ENCODE peak calls at places on chromosomes 11 and 22, in five cellular contexts. I, K, O, F and R are unnamed samples.

GRCh38 chr11:34529643-34530042 is 16.0 kb upstream of the ELF5 start:
- DNase-seq in I (no peak), K (no peak), O (no peak), F (no peak), R (no peak)

GRCh38 chr22:18077639-18078328 is at the start of gene PEX26:
- DNase-seq in I (peak), K (peak), O (peak), F (peak), R (peak)

GRCh38 chr11:639324-639977 is 2.4 kb downstream of the DRD4 start:
- DNase-seq in I (no peak), K (no peak), O (no peak), F (peak), R (no peak)

GRCh38 chr11:130671801-130672700 is 223.6 kb downstream of the ADAMTS15 start:
- DNase-seq in I (peak), K (no peak), O (no peak), F (peak), R (no peak)

GRCh38 chr22:32058656-32059280 is 15.7 kb downstream of the SLC5A1 start:
- DNase-seq in I (no peak), K (no peak), O (no peak), F (no peak), R (no peak)

GRCh38 chr22:30286813-30287625 is 2.3 kb downstream of the CASTOR1 start:
- DNase-seq in I (peak), K (peak), O (no peak), F (peak), R (peak)

GRCh38 chr11:23502389-23502788 is 642.1 kb upstream of the CCDC179 start:
- DNase-seq in I (no peak), K (no peak), O (no peak), F (no peak), R (no peak)

GRCh38 chr22:46896568-46897245 is 134.3 kb downstream of the TBC1D22A start:
- DNase-seq in I (no peak), K (no peak), O (no peak), F (no peak), R (no peak)

GRCh38 chr22:40741116-40741515 is 61.8 kb downstream of the MCHR1 start:
- DNase-seq in I (no peak), K (no peak), O (no peak), F (no peak), R (no peak)

GRCh38 chr11:65786008-65786785 is 666 bp upstream of the OVOL1 start:
- DNase-seq in I (peak), K (no peak), O (no peak), F (no peak), R (no peak)

GRCh38 chr11:1082346-1082727 is 7.7 kb downstream of the MUC2 start:
- DNase-seq in I (no peak), K (no peak), O (no peak), F (no peak), R (no peak)

GRCh38 chr11:115872418-115872817 is 368.2 kb upstream of the CADM1 start:
- DNase-seq in I (no peak), K (no peak), O (no peak), F (no peak), R (no peak)

GRCh38 chr11:66857234-66857926 is 516 bp downstream of the LRFN4 start:
- DNase-seq in I (peak), K (no peak), O (no peak), F (peak), R (no peak)

GRCh38 chr22:46731246-46732040 is 6.6 kb downstream of the CERK start:
- DNase-seq in I (peak), K (no peak), O (no peak), F (no peak), R (no peak)

GRCh38 chr11:125132071-125132470 is 20.6 kb upstream of the TMEM218 start:
- DNase-seq in I (peak), K (no peak), O (no peak), F (no peak), R (no peak)

GRCh38 chr22:28441720-28442263 is 237.8 kb downstream of the TTC28 start:
- DNase-seq in I (no peak), K (no peak), O (no peak), F (no peak), R (no peak)

GRCh38 chr11:110858556-110858921 is 146.3 kb upstream of the ARHGAP20 start:
- DNase-seq in I (peak), K (no peak), O (no peak), F (no peak), R (no peak)

GRCh38 chr11:35131760-35132159 is 7.2 kb upstream of the CD44 start:
- DNase-seq in I (no peak), K (no peak), O (no peak), F (no peak), R (no peak)

GRCh38 chr11:65212226-65212801 is 30.6 kb downstream of the CAPN1 start:
- DNase-seq in I (no peak), K (no peak), O (no peak), F (no peak), R (no peak)

GRCh38 chr11:126414615-126415014 is 59.1 kb downstream of the ST3GAL4 start:
- DNase-seq in I (no peak), K (no peak), O (no peak), F (no peak), R (no peak)

GRCh38 chr11:16814410-16815046 is 76.1 kb downstream of the C11orf58 start:
- DNase-seq in I (no peak), K (no peak), O (no peak), F (no peak), R (no peak)

GRCh38 chr11:111983187-111983986 is 41.8 kb upstream of the DLAT start:
- DNase-seq in I (peak), K (peak), O (no peak), F (peak), R (no peak)
- TF ChIP-seq CTCF in I (peak), K (peak), O (no peak), F (no peak), R (no peak)

GRCh38 chr22:26322179-26322905 is 106.7 kb upstream of the ASPHD2 start:
- DNase-seq in I (peak), K (no peak), O (peak), F (peak), R (no peak)

GRCh38 chr22:26320469-26320868 is 108.6 kb upstream of the ASPHD2 start:
- DNase-seq in I (no peak), K (no peak), O (no peak), F (no peak), R (no peak)

GRCh38 chr22:26318975-26319374 is 110.1 kb upstream of the ASPHD2 start:
- DNase-seq in I (peak), K (no peak), O (no peak), F (no peak), R (no peak)

GRCh38 chr22:26323013-26323412 is 106.0 kb upstream of the ASPHD2 start:
- DNase-seq in I (no peak), K (no peak), O (no peak), F (no peak), R (no peak)

DNA sequence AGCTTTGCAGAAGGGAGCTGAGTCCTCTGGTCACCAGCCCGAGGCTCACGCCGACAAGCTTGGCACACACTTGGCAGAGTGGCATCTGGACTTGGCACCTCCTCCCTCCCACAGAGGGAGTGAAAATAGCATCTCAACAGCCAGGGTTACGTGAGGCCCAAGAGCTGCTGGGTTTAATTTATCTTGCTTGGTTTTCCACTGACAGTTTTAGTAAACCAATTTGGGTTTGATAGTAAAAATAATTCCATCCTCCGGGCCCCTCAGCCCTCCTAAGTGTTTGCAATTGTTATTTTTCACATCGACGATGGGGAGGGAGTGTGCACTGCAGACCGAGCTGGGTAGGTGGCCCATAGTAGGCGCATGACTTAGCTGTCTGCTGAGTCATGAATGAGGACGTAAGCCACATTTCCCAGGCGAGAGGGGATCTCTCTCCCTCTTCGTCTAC is 107.6 kb upstream of the ASPHD2 start:
- DNase-seq in I (no peak), K (no peak), O (no peak), F (no peak), R (no peak)
- TF ChIP-seq CTCF in I (no peak), K (no peak), O (no peak), F (no peak), R (no peak)

DNA sequence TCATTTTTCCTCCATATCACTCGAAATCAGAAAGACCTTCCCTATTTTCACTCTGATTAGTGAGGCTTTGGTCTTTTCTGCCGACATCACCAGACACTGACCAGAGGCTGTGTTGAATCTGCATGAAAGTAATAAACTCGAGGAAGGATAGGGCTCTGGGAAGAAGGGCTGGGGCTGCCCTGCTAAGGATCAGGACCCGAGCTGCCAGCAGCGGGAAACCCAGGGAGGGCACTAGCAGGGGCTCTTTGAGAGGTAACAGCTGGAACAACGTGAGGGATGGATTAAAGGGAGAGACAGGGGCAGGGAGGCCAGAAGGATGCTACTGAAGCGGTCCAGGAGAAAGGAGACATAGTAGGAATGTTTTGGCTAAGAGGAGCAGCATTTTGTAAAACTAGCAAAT is 377.5 kb upstream of the NARS2 start:
- DNase-seq in I (no peak), K (no peak), O (no peak), F (no peak), R (no peak)
- TF ChIP-seq CTCF in I (no peak), K (no peak), O (no peak), F (no peak), R (no peak)

DNA sequence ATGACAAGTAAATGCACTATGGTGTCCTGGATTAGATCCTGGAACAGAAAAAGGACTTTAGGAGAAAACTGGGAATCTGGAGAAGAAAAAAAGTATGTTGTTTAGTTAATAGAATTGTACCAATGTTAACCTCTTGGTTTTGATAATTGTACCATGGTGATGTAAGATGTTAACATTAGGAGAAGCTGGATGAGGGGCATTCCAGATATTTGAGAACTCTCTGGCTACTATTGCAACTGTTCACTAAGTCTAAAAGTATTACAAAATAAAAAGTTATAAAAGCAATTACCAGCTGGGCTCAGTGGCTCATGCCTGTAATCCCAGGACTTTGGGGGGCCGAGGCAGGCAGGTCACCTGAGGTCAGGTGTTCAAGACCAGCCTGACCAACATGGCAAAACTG is 66.5 kb downstream of the EXT2 start:
- DNase-seq in I (no peak), K (no peak), O (no peak), F (no peak), R (no peak)
- TF ChIP-seq CTCF in I (no peak), K (no peak), O (no peak), F (no peak), R (no peak)

GRCh38 chr22:44975444-44976262 is 34.2 kb downstream of the PHF21B start:
- DNase-seq in I (peak), K (peak), O (peak), F (peak), R (peak)
- TF ChIP-seq CTCF in I (peak), K (peak), O (peak), F (peak), R (no peak)

DNA sequence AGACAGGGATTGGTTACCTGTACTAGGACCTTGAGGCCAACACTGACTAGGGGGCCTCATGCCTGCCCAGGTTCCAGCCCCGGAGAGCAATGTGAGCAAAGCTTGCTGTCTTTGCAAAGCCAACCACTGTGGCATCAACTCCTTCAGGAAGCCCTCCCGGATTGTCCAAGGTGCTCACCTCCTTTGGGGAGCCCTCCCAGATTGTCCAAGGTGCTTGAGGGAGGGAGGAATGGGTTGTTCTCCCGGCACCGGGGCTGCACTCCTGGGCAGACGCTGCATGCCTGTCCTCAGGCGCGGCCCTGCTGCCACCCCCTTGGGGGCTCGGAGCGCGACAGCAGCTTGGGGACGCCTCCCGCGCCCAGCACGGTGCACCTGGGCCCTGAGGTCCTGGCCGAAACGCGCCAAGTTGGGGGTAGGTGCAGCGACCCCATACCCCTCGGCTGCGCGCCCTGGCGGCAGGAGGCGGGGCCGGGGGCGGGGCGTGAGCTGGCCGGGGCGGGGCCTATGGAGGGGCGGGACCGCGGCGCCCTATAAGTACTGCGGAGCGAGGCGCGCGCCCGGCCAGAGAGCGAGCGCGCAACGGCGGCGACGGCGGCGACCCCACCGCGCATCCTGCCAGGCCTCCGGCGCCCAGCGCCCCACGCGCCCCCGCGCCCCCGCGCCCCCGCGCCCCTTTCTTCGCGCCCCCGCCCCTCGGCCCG is at the start of gene CD81:
- DNase-seq in I (peak), K (peak), O (no peak), F (peak), R (peak)
- TF ChIP-seq CTCF in I (no peak), K (no peak), O (no peak), F (no peak), R (no peak)

GRCh38 chr22:20216863-20217499 is 51.1 kb downstream of the RTN4R start:
- DNase-seq in I (peak), K (no peak), O (no peak), F (no peak), R (no peak)

GRCh38 chr22:20213833-20214708 is 54.0 kb downstream of the RTN4R start:
- DNase-seq in I (no peak), K (no peak), O (no peak), F (no peak), R (no peak)

GRCh38 chr22:20217563-20217962 is 50.6 kb downstream of the RTN4R start:
- DNase-seq in I (no peak), K (no peak), O (no peak), F (no peak), R (no peak)

GRCh38 chr22:20214853-20215252 is 53.3 kb downstream of the RTN4R start:
- DNase-seq in I (no peak), K (no peak), O (no peak), F (no peak), R (no peak)

GRCh38 chr22:20215742-20216141 is 52.4 kb downstream of the RTN4R start:
- DNase-seq in I (no peak), K (no peak), O (no peak), F (no peak), R (no peak)
- TF ChIP-seq CTCF in I (no peak), K (no peak), O (no peak), F (no peak), R (no peak)